ENCODE peak calls at places on chromosomes 13 and 19, in five cellular contexts. One of them, this sample, is unnamed.

GRCh38 chr19:44752816-44753618 is 4.5 kb downstream of the BCL3 start:
- DNase-seq in neural crest cell: no peak
- DNase-seq in K562: peak; percentile 94
- DNase-seq in left lung: peak; percentile 98
- DNase-seq in fibroblast of mammary gland: peak; percentile 98
- DNase-seq in this sample: peak; percentile 88

GRCh38 chr13:101811440-101811839 is 359.0 kb downstream of the ITGBL1 start:
- DNase-seq in neural crest cell: no peak
- DNase-seq in K562: no peak
- DNase-seq in left lung: no peak
- DNase-seq in fibroblast of mammary gland: no peak
- DNase-seq in this sample: no peak

GRCh38 chr13:106095406-106095805 is 440.1 kb downstream of the EFNB2 start:
- DNase-seq in neural crest cell: no peak
- DNase-seq in K562: no peak
- DNase-seq in left lung: no peak
- DNase-seq in fibroblast of mammary gland: no peak
- DNase-seq in this sample: no peak

GRCh38 chr19:45782820-45783785 is 813 bp upstream of the DMPK start:
- DNase-seq in neural crest cell: no peak
- DNase-seq in K562: no peak
- DNase-seq in left lung: no peak
- DNase-seq in fibroblast of mammary gland: peak; percentile 71
- DNase-seq in this sample: no peak

GRCh38 chr19:3512562-3512961 is 6.5 kb downstream of the FZR1 start:
- DNase-seq in neural crest cell: no peak
- DNase-seq in K562: no peak
- DNase-seq in left lung: no peak
- DNase-seq in fibroblast of mammary gland: no peak
- DNase-seq in this sample: no peak

GRCh38 chr13:48542581-48543341 is 9.9 kb upstream of the RCBTB2 start:
- DNase-seq in neural crest cell: peak; percentile 36
- DNase-seq in K562: no peak
- DNase-seq in left lung: peak; percentile 58
- DNase-seq in fibroblast of mammary gland: peak; percentile 20
- DNase-seq in this sample: no peak

GRCh38 chr13:73717632-73718031 is 416.6 kb downstream of the KLF12 start:
- DNase-seq in neural crest cell: no peak
- DNase-seq in K562: no peak
- DNase-seq in left lung: no peak
- DNase-seq in fibroblast of mammary gland: no peak
- DNase-seq in this sample: no peak

GRCh38 chr19:14310055-14310454 is 71.2 kb upstream of the ADGRE5 start:
- DNase-seq in neural crest cell: no peak
- DNase-seq in K562: no peak
- DNase-seq in left lung: no peak
- DNase-seq in fibroblast of mammary gland: no peak
- DNase-seq in this sample: no peak

GRCh38 chr13:52597676-52598075 is 44.6 kb upstream of the HNRNPA1L2 start:
- DNase-seq in neural crest cell: no peak
- DNase-seq in K562: no peak
- DNase-seq in left lung: no peak
- DNase-seq in fibroblast of mammary gland: no peak
- DNase-seq in this sample: no peak

GRCh38 chr19:3123088-3123721 is 12.6 kb upstream of the GNA15 start:
- DNase-seq in neural crest cell: no peak
- DNase-seq in K562: no peak
- DNase-seq in left lung: peak; percentile 74
- DNase-seq in fibroblast of mammary gland: no peak
- DNase-seq in this sample: no peak

GRCh38 chr13:49694446-49694845 is 3.2 kb upstream of the EBPL start:
- DNase-seq in neural crest cell: no peak
- DNase-seq in K562: no peak
- DNase-seq in left lung: no peak
- DNase-seq in fibroblast of mammary gland: no peak
- DNase-seq in this sample: no peak

GRCh38 chr13:76522083-76522755 is 364.0 kb downstream of the KCTD12 start:
- DNase-seq in neural crest cell: no peak
- DNase-seq in K562: peak; percentile 0
- DNase-seq in left lung: no peak
- DNase-seq in fibroblast of mammary gland: peak; percentile 35
- DNase-seq in this sample: no peak

GRCh38 chr19:1144741-1145140 is 29.3 kb downstream of the SBNO2 start:
- DNase-seq in neural crest cell: no peak
- DNase-seq in K562: no peak
- DNase-seq in left lung: no peak
- DNase-seq in fibroblast of mammary gland: no peak
- DNase-seq in this sample: no peak

GRCh38 chr19:47274071-47274890 is at the start of gene INAFM1:
- DNase-seq in neural crest cell: peak; percentile 99
- DNase-seq in K562: peak; percentile 94
- DNase-seq in left lung: peak; percentile 100
- DNase-seq in fibroblast of mammary gland: peak; percentile 89
- DNase-seq in this sample: peak; percentile 100

GRCh38 chr13:98976338-98976737 is 1.5 kb downstream of the DOCK9 start:
- DNase-seq in neural crest cell: no peak
- DNase-seq in K562: no peak
- DNase-seq in left lung: no peak
- DNase-seq in fibroblast of mammary gland: peak; percentile 53
- DNase-seq in this sample: no peak

GRCh38 chr19:3185482-3186376 is at the start of gene NCLN:
- DNase-seq in neural crest cell: peak; percentile 94
- DNase-seq in K562: peak; percentile 96
- DNase-seq in left lung: peak; percentile 99
- DNase-seq in fibroblast of mammary gland: peak; percentile 93
- DNase-seq in this sample: peak; percentile 92

GRCh38 chr19:30356951-30357579 is 15.1 kb upstream of the ZNF536 start:
- DNase-seq in neural crest cell: no peak
- DNase-seq in K562: no peak
- DNase-seq in left lung: no peak
- DNase-seq in fibroblast of mammary gland: no peak
- DNase-seq in this sample: no peak

GRCh38 chr13:102402292-102402691 is 444 bp upstream of the FGF14 start:
- DNase-seq in neural crest cell: peak; percentile 41
- DNase-seq in K562: no peak
- DNase-seq in left lung: peak; percentile 62
- DNase-seq in fibroblast of mammary gland: peak; percentile 79
- DNase-seq in this sample: no peak

GRCh38 chr19:9313756-9314155 is 4.1 kb upstream of the ZNF699 start:
- DNase-seq in neural crest cell: no peak
- DNase-seq in K562: no peak
- DNase-seq in left lung: no peak
- DNase-seq in fibroblast of mammary gland: no peak
- DNase-seq in this sample: no peak

GRCh38 chr13:89968468-89968867 is 1379.0 kb upstream of the MIR17HG start:
- DNase-seq in neural crest cell: no peak
- DNase-seq in K562: no peak
- DNase-seq in left lung: no peak
- DNase-seq in fibroblast of mammary gland: no peak
- DNase-seq in this sample: no peak

GRCh38 chr13:23609414-23610186 is 39.4 kb downstream of the TNFRSF19 start:
- DNase-seq in neural crest cell: no peak
- DNase-seq in K562: no peak
- DNase-seq in left lung: no peak
- DNase-seq in fibroblast of mammary gland: peak; percentile 70
- DNase-seq in this sample: no peak

GRCh38 chr13:87779451-87779850 is 108.3 kb downstream of the SLITRK5 start:
- DNase-seq in neural crest cell: no peak
- DNase-seq in K562: no peak
- DNase-seq in left lung: no peak
- DNase-seq in fibroblast of mammary gland: peak; percentile 6
- DNase-seq in this sample: no peak

GRCh38 chr19:54434862-54435174 is 14.2 kb upstream of the LENG8 start:
- DNase-seq in neural crest cell: no peak
- DNase-seq in K562: no peak
- DNase-seq in left lung: no peak
- DNase-seq in fibroblast of mammary gland: no peak
- DNase-seq in this sample: no peak

GRCh38 chr19:2755811-2756210 is 16.0 kb upstream of the SLC39A3 start:
- DNase-seq in neural crest cell: no peak
- DNase-seq in K562: no peak
- DNase-seq in left lung: no peak
- DNase-seq in fibroblast of mammary gland: no peak
- DNase-seq in this sample: no peak

DNA sequence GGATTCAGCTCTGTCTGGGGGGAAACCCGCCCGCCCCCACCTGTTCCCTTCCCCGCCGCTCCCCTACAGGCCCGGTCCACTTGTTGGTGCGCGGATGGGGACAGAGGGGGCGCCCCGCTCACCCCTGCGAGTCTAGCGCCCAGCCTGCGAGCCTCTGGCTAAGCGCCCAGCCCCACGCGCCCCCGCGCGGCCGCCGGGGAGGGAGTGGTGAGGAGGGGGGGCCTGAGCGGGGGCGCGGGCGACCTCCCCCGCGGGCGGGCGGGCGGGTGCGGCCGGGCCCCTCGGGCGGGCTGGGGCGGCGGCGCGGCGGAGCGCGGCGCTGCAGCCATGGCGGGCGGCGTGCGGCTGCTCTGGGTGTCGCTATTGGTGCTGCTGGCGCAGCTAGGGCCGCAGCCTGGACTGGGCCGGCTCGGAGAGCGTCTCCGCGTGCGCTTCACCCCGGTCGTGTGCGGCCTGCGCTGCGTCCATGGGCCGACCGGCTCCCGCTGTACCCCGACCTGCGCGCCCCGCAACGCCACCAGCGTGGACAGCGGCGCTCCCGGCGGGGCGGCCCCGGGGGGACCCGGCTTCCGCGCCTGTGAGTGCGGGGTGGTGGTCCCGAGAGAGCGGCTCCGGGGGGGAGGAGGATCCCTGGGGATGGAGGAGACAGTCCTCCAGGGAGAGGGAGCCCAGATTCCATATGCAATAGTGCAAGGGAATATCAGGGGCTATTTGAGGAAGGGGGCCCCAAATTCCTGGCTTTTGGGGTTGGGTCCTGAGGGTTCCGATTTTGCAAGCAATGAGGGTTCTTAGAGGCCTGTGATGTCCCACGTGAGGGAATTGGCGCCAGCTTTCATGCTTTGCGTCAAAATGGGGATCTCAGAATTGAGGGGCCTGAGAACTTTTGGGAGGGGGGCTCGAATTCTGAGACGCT is at the start of gene LTBP4:
- DNase-seq in neural crest cell: no peak
- DNase-seq in K562: peak; percentile 88
- DNase-seq in left lung: peak; percentile 82
- DNase-seq in fibroblast of mammary gland: no peak
- DNase-seq in this sample: no peak
- TF ChIP-seq CTCF in neural crest cell: peak; percentile 11
- TF ChIP-seq CTCF in K562: peak; percentile 6
- TF ChIP-seq CTCF in left lung: no peak
- TF ChIP-seq CTCF in fibroblast of mammary gland: no peak
- TF ChIP-seq CTCF in this sample: no peak

DNA sequence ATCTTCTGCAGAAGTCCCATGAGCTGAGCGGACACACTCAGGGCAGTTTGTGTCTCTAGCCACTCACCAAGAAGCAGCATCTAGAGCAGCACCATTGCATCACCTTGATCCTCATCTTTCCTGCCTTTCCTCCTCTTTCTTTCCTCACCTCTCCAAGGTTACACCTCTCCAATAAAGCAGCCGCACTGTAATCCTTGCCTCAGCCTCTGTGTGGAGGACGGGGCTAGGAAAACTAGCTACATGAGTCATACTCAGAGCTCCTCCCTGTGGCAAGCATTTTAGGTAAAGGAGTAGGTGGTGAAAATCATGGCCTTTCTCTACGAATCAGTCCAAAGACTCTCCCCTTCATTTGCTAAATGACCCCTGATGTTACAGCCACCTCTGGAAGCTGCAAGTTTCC is 108.8 kb downstream of the DNAJC15 start:
- DNase-seq in neural crest cell: no peak
- DNase-seq in K562: peak; percentile 4
- DNase-seq in left lung: no peak
- DNase-seq in fibroblast of mammary gland: peak; percentile 42
- DNase-seq in this sample: no peak
- TF ChIP-seq CTCF in neural crest cell: peak; percentile 50
- TF ChIP-seq CTCF in K562: no peak
- TF ChIP-seq CTCF in left lung: no peak
- TF ChIP-seq CTCF in fibroblast of mammary gland: peak; percentile 27
- TF ChIP-seq CTCF in this sample: peak; percentile 18

DNA sequence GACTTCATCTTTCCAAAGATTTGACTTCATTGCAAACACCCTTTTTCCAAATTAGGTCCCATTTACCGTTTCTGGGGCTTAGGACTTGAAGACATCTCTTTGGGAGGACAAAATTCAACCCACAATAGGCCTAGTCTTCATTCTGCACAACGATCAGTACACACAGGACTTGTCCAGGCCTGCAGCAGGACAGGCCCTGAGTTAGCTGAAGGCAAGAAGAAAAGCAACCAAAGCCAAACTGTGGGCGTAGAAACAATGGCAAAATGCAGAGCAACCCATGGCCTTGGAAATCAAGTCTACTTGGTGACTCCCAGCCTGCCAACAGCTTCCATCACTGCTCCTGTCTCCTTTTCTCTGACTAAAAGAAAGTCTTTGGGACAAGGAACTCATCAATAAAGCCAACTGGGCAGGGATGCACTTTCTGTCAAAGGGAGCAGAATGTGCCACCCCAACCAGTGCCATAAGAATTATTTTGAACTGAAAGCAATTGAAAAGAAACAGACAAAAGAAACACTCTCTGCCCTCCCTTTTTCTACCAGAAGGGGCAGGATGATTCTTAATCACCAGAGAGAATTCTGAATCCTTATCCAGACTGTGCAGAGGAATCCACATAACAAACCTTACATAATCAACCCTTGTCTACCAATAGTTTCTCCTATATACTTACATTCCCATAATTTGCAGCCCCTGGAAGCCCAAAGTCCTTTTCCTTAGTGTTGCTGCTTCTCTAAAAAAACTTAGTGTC is 520.9 kb upstream of the NBEA start:
- DNase-seq in neural crest cell: no peak
- DNase-seq in K562: no peak
- DNase-seq in left lung: no peak
- DNase-seq in fibroblast of mammary gland: no peak
- DNase-seq in this sample: no peak
- TF ChIP-seq CTCF in neural crest cell: peak; percentile 51
- TF ChIP-seq CTCF in K562: no peak
- TF ChIP-seq CTCF in left lung: no peak
- TF ChIP-seq CTCF in fibroblast of mammary gland: peak; percentile 26
- TF ChIP-seq CTCF in this sample: no peak

DNA sequence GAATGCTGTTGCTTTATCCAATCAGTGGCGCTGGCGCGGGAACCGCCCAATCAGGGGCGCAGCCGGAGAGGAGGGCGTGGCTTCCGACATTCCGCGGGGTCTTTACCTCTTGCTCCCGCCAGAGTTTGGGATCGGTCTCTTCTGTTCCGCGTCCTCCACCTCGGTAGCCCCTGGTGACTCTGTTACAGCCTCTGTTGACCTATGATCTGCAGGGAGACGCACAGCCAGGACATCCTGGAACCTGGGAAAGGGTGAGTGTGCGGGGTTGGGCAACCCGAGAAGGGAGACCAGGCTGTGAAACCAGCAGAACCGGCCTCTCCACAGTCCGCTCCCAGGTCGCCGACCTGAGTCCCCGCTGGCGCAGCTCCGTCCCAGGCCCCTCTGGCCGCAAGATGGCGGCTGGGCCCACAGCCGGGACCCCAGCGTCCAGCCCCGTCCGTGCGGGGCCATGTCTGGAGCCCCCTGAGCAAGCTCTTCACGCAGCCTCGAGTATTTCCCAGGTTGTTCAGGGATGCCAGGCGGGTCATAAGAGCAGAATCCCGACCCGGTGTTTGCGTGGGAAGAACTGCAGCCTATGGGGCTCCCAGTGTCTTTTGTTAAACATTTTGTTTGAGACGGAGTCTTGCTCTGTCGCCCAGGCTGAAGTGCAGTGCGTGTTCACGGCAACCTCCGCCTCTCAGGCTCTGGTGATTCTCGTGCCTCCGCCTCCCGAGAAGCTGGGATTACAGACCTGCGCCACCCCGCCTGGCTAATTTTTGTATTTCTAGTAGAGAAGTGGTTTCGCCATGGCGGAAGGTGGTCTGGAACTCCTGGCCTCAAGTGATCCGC is 4.4 kb upstream of the ZNF681 start:
- DNase-seq in neural crest cell: peak; percentile 84
- DNase-seq in K562: peak; percentile 94
- DNase-seq in left lung: peak; percentile 88
- DNase-seq in fibroblast of mammary gland: peak; percentile 25
- DNase-seq in this sample: peak; percentile 72
- TF ChIP-seq CTCF in neural crest cell: peak; percentile 9
- TF ChIP-seq CTCF in K562: no peak
- TF ChIP-seq CTCF in left lung: no peak
- TF ChIP-seq CTCF in fibroblast of mammary gland: no peak
- TF ChIP-seq CTCF in this sample: no peak

This sample was measured in CD4-positive, alpha-beta T cell.